ENCODE peak calls at places on chromosome 20, in nine cellular contexts. S is body of pancreas; U is right lobe of liver; D is MM.1S; W is CD8-positive, alpha-beta memory T cell; V is kidney; F is ovary; O is naive thymus-derived CD4-positive, alpha-beta T cell; L is heart right ventricle. Z is an unnamed sample. For H3K9me3, the result is how much of the 10 kb centered on the place peaks cover.

GRCh38 chr20:50120935-50121693 is 8.2 kb upstream of the UBE2V1 start:
- DNase-seq in S (peak), U (peak), D (peak), W (peak), V (peak), F (peak), O (peak), L (peak), Z (peak)

GRCh38 chr20:44370639-44371218 is 15.2 kb downstream of the HNF4A start:
- DNase-seq in S (peak), U (peak), D (no peak), W (no peak), V (no peak), F (no peak), O (no peak), L (no peak), Z (no peak)

GRCh38 chr20:50194831-50195523 is 4.3 kb downstream of the CEBPB start:
- DNase-seq in S (no peak), U (no peak), D (no peak), W (no peak), V (no peak), F (no peak), O (no peak), L (no peak), Z (no peak)

GRCh38 chr20:50330504-50331313 is 140.1 kb downstream of the CEBPB start:
- DNase-seq in S (no peak), U (no peak), D (no peak), W (no peak), V (no peak), F (no peak), O (no peak), L (no peak), Z (no peak)

GRCh38 chr20:11372831-11373230 is 544.9 kb upstream of the BTBD3 start:
- DNase-seq in S (no peak), U (no peak), D (no peak), W (no peak), V (no peak), F (no peak), O (no peak), L (no peak), Z (no peak)

GRCh38 chr20:3800256-3800877 is 4.3 kb downstream of the CDC25B start:
- DNase-seq in S (no peak), U (peak), D (no peak), W (no peak), V (no peak), F (no peak), O (no peak), L (no peak), Z (no peak)

GRCh38 chr20:51750037-51750769 is 18.0 kb downstream of the ATP9A start:
- DNase-seq in S (peak), U (peak), D (no peak), W (no peak), V (peak), F (no peak), O (no peak), L (peak), Z (no peak)

GRCh38 chr20:47466193-47466592 is 35.5 kb upstream of the NCOA3 start:
- DNase-seq in S (no peak), U (no peak), D (no peak), W (no peak), V (no peak), F (no peak), O (no peak), L (no peak), Z (no peak)

GRCh38 chr20:48128436-48128835 is 343.2 kb upstream of the SULF2 start:
- DNase-seq in S (no peak), U (no peak), D (no peak), W (no peak), V (no peak), F (no peak), O (no peak), L (no peak), Z (no peak)

GRCh38 chr20:48605364-48606116 is 222.3 kb downstream of the PREX1 start:
- DNase-seq in S (no peak), U (peak), D (no peak), W (peak), V (peak), F (no peak), O (no peak), L (no peak), Z (no peak)

GRCh38 chr20:40713508-40713907 is 24.5 kb upstream of the MAFB start:
- DNase-seq in S (no peak), U (no peak), D (no peak), W (no peak), V (no peak), F (no peak), O (no peak), L (no peak), Z (no peak)

GRCh38 chr20:4973330-4974097 is 27.8 kb downstream of the SLC23A2 start:
- DNase-seq in S (peak), U (peak), D (peak), W (no peak), V (peak), F (peak), O (peak), L (peak), Z (no peak)

GRCh38 chr20:18632196-18632789 is 44.4 kb downstream of the DTD1 start:
- DNase-seq in S (peak), U (peak), D (peak), W (peak), V (peak), F (peak), O (no peak), L (peak), Z (peak)

GRCh38 chr20:49276201-49276894 is 1.5 kb downstream of the ZNFX1 start:
- DNase-seq in S (no peak), U (no peak), D (no peak), W (peak), V (no peak), F (no peak), O (peak), L (no peak), Z (no peak)

GRCh38 chr20:62211216-62211615 is 8.9 kb downstream of the HRH3 start:
- DNase-seq in S (no peak), U (no peak), D (no peak), W (no peak), V (peak), F (no peak), O (no peak), L (peak), Z (no peak)

GRCh38 chr20:33518071-33518470 is 28.2 kb downstream of the CBFA2T2 start:
- DNase-seq in S (no peak), U (no peak), D (no peak), W (no peak), V (no peak), F (no peak), O (no peak), L (no peak), Z (no peak)

GRCh38 chr20:19973920-19974620 is 43.1 kb upstream of the NAA20 start:
- DNase-seq in S (peak), U (no peak), D (no peak), W (no peak), V (peak), F (peak), O (no peak), L (peak), Z (no peak)

GRCh38 chr20:11333634-11334033 is 584.1 kb upstream of the BTBD3 start:
- DNase-seq in S (no peak), U (no peak), D (no peak), W (no peak), V (no peak), F (no peak), O (no peak), L (no peak), Z (no peak)

GRCh38 chr20:61865353-61865752 is 200.3 kb downstream of the TAF4 start:
- DNase-seq in S (no peak), U (no peak), D (no peak), W (no peak), V (no peak), F (no peak), O (no peak), L (no peak), Z (no peak)

GRCh38 chr20:41655966-41656685 is 37.9 kb upstream of the CHD6 start:
- DNase-seq in S (no peak), U (no peak), D (no peak), W (no peak), V (no peak), F (no peak), O (no peak), L (no peak), Z (no peak)

GRCh38 chr20:63210011-63210605 is 5.8 kb downstream of the YTHDF1 start:
- DNase-seq in S (no peak), U (no peak), D (no peak), W (no peak), V (peak), F (no peak), O (no peak), L (no peak), Z (no peak)

GRCh38 chr20:41347523-41348429 is 7.2 kb downstream of the LPIN3 start:
- DNase-seq in S (peak), U (no peak), D (no peak), W (no peak), V (peak), F (no peak), O (no peak), L (no peak), Z (no peak)

GRCh38 chr20:19886666-19887288 is 128.7 kb downstream of the RIN2 start:
- DNase-seq in S (no peak), U (no peak), D (no peak), W (no peak), V (no peak), F (no peak), O (no peak), L (no peak), Z (no peak)

GRCh38 chr20:54856202-54856601 is 380.8 kb downstream of the DOK5 start:
- DNase-seq in S (no peak), U (no peak), D (no peak), W (no peak), V (no peak), F (no peak), O (no peak), L (no peak), Z (no peak)

GRCh38 chr20:2889209-2889608 is 15.9 kb downstream of the PTPRA start:
- DNase-seq in S (no peak), U (no peak), D (no peak), W (no peak), V (no peak), F (no peak), O (no peak), L (no peak), Z (no peak)

GRCh38 chr20:61628901-61629300 is 376.8 kb downstream of the CDH4 start:
- DNase-seq in S (no peak), U (peak), D (no peak), W (no peak), V (peak), F (no peak), O (no peak), L (no peak), Z (no peak)

GRCh38 chr20:9280654-9281053 is 211.8 kb downstream of the PLCB4 start:
- DNase-seq in S (no peak), U (no peak), D (no peak), W (no peak), V (no peak), F (no peak), O (no peak), L (no peak), Z (no peak)

GRCh38 chr20:59733326-59733725 is 129.0 kb downstream of the PHACTR3 start:
- DNase-seq in S (no peak), U (no peak), D (no peak), W (no peak), V (no peak), F (no peak), O (no peak), L (no peak), Z (no peak)
- H3K9me3 ChIP-seq in S (under half), U (under half), D (under half), W (under half), V (under half), F (under half), O (under half), L (under half), Z (under half)

GRCh38 chr20:31449511-31450128 is 9.2 kb downstream of the DEFB123 start:
- DNase-seq in S (no peak), U (no peak), D (no peak), W (no peak), V (no peak), F (no peak), O (no peak), L (no peak), Z (no peak)

DNA sequence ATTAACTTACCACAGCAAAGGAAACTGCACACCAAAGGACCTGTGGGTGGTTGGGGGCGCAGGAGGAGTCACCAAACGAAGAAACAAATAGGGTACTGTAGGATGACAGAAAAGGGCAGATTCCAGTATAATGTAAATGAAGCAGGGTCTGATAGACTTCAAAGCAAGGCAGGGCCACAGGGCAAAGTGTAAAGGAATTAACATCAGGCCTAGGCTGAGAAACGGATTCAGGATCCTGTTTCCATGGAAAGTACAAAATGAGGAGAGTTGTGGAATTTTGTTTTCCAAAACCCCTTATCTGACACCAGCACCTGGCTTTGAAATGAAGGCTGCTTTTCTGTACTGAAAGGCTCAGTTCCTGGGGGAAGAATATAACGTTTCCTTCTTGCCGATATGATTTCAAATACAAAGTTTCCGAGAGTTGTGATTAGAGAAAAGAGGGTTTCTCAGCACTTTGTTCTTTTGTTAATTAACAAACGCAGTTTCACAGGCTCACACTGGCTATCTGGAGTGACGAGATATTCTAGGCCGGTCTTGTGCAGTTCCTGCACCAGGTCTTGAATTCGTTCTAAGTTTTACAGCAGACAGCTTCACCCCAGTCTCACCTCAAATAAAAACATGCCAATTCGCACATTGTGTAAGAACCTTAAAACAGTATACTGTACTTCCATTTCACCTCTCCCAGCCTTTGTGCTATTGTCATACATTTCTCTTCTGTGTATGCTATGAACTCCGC is 5.8 kb downstream of the DEFB123 start:
- DNase-seq in S (no peak), U (no peak), D (no peak), W (no peak), V (no peak), F (no peak), O (no peak), L (no peak), Z (no peak)
- H3K9me3 ChIP-seq in S (under half), U (under half), D (under half), W (under half), V (under half), F (under half), O (under half), L (under half), Z (under half)

GRCh38 chr20:55880361-55880760 is 125.0 kb downstream of the CBLN4 start:
- DNase-seq in S (peak), U (peak), D (no peak), W (no peak), V (no peak), F (no peak), O (no peak), L (no peak), Z (no peak)
- H3K9me3 ChIP-seq in S (under half), U (under half), D (under half), W (under half), V (under half), F (under half), O (under half), L (under half), Z (under half)

GRCh38 chr20:58117944-58118343 is 110.5 kb downstream of the ANKRD60 start:
- DNase-seq in S (no peak), U (no peak), D (no peak), W (no peak), V (no peak), F (no peak), O (no peak), L (no peak), Z (no peak)

GRCh38 chr20:58111340-58112016 is 117.0 kb downstream of the ANKRD60 start:
- DNase-seq in S (no peak), U (no peak), D (no peak), W (no peak), V (no peak), F (no peak), O (no peak), L (no peak), Z (no peak)

GRCh38 chr20:58112017-58112781 is 116.3 kb downstream of the ANKRD60 start:
- DNase-seq in S (no peak), U (no peak), D (no peak), W (no peak), V (no peak), F (no peak), O (no peak), L (no peak), Z (no peak)

GRCh38 chr20:58113706-58114105 is 114.7 kb downstream of the ANKRD60 start:
- DNase-seq in S (no peak), U (no peak), D (no peak), W (no peak), V (no peak), F (no peak), O (no peak), L (no peak), Z (no peak)

DNA sequence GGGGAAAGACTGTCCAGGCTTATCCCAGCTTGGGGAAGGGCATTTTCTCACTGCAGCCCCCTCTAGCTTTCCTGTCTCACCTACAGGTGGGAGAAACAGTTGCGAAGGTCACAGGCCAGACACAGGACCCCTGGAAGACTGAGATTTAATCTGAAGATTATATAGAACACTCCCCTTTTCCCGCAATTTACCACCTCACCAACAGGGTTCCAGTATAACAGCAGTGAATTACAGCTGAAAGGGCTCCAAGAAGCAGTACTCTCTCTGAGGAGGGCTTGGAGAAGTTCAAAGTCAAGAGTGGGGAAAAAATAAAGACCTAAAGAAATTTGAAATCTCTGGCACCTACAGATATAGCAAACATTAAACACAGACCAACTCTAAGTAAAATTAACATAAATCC is 111.9 kb downstream of the ANKRD60 start:
- DNase-seq in S (no peak), U (no peak), D (no peak), W (no peak), V (no peak), F (no peak), O (no peak), L (no peak), Z (no peak)
- H3K9me3 ChIP-seq in S (under half), U (under half), D (under half), W (under half), V (under half), F (under half), O (under half), L (under half), Z (under half)

DNA sequence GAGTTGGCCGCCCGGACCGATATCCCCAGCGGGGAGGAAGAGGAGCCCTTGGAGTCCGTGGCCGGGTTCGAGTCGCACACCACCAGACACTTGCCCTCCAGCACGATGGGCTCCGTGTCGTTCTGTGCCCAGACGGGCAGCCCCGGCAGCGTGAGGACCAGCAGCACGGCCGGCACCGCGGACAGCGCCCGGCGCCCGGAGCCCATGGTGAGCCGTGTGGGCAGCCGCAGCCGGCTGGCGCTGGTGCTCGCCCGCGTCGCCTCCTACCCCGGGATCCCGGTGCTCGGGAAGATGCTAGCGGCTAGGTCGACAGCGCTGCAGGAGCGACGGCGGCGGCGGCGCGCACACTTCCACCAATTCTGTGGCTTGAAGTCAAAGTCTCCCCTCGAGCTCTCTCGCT is 1.4 kb downstream of the CBLN4 start:
- DNase-seq in S (peak), U (peak), D (no peak), W (no peak), V (no peak), F (no peak), O (no peak), L (no peak), Z (no peak)
- H3K9me3 ChIP-seq in S (under half), U (under half), D (under half), W (under half), V (under half), F (under half), O (under half), L (under half), Z (under half)

GRCh38 chr20:30488941-30489601 is 768.4 kb upstream of the DEFB115 start:
- DNase-seq in S (no peak), U (peak), D (no peak), W (no peak), V (no peak), F (no peak), O (no peak), L (no peak), Z (no peak)
- H3K9me3 ChIP-seq in S (under half), U (under half), D (under half), W (under half), V (under half), F (under half), O (under half), L (half or more), Z (under half)

GRCh38 chr20:35010405-35011192 is 54.9 kb downstream of the MYH7B start:
- DNase-seq in S (peak), U (no peak), D (no peak), W (no peak), V (no peak), F (no peak), O (no peak), L (no peak), Z (no peak)
- H3K9me3 ChIP-seq in S (under half), U (under half), D (under half), W (under half), V (under half), F (under half), O (under half), L (under half), Z (under half)

GRCh38 chr20:56207656-56208055 is 40.9 kb upstream of the MC3R start:
- DNase-seq in S (no peak), U (no peak), D (no peak), W (no peak), V (no peak), F (no peak), O (no peak), L (no peak), Z (no peak)
- H3K9me3 ChIP-seq in S (under half), U (under half), D (under half), W (under half), V (under half), F (under half), O (under half), L (under half), Z (under half)

GRCh38 chr20:37454636-37455035 is 66.4 kb upstream of the NNAT start:
- DNase-seq in S (no peak), U (no peak), D (no peak), W (no peak), V (no peak), F (no peak), O (no peak), L (no peak), Z (no peak)
- H3K9me3 ChIP-seq in S (under half), U (under half), D (under half), W (under half), V (under half), F (under half), O (under half), L (under half), Z (under half)

GRCh38 chr20:59678951-59679350 is 74.6 kb downstream of the PHACTR3 start:
- DNase-seq in S (no peak), U (no peak), D (no peak), W (no peak), V (no peak), F (no peak), O (no peak), L (no peak), Z (no peak)

GRCh38 chr20:59680148-59680650 is 75.9 kb downstream of the PHACTR3 start:
- DNase-seq in S (no peak), U (no peak), D (no peak), W (no peak), V (no peak), F (no peak), O (no peak), L (no peak), Z (no peak)

GRCh38 chr20:59677586-59677985 is 73.2 kb downstream of the PHACTR3 start:
- DNase-seq in S (no peak), U (no peak), D (no peak), W (no peak), V (no peak), F (no peak), O (no peak), L (no peak), Z (no peak)

GRCh38 chr20:59676877-59677140 is 72.5 kb downstream of the PHACTR3 start:
- DNase-seq in S (no peak), U (no peak), D (no peak), W (no peak), V (no peak), F (no peak), O (no peak), L (no peak), Z (no peak)

DNA sequence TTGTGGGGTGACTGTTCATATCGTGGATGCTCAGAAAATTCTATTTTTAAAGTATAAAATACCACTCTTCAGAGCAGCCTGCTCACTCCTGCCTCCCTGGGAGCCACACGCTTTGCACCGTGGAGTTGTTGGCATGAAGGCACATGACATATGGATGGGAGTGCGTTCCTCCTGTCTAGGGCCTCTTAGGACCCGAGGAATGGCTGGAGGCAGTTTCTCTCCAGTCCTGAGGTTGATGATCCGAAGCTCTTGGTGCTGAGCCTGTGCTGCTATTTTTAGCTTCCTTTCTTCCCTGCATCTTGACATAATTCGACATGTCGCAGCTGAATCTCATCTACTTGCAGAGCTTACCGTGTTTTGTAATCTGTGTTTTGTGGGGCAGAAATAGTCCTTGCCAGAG is 73.9 kb downstream of the PHACTR3 start:
- DNase-seq in S (no peak), U (no peak), D (no peak), W (no peak), V (no peak), F (no peak), O (no peak), L (no peak), Z (no peak)
- H3K9me3 ChIP-seq in S (under half), U (under half), D (under half), W (under half), V (under half), F (under half), O (under half), L (under half), Z (under half)

Z was measured in T-helper 17 cell.